ENCODE peak calls at places on chromosomes 1 and 21, in eight cellular contexts. E is AG10803, C is ovary, B is GM12865, Z is heart left ventricle, M is transverse colon, D is choroid plexus epithelial cell, G is lower leg skin. I is an unnamed sample.

GRCh38 chr1:159208460-159208825 is 3.8 kb downstream of the ACKR1 start:
- DNase-seq in E (no peak), C (no peak), B (no peak), Z (no peak), M (no peak), D (no peak), G (no peak), I (no peak)

GRCh38 chr1:225712391-225712790 is 59.5 kb upstream of the ENAH start:
- DNase-seq in E (peak), C (no peak), B (no peak), Z (no peak), M (no peak), D (peak), G (no peak), I (no peak)

GRCh38 chr1:9145021-9145668 is 16.2 kb upstream of the GPR157 start:
- DNase-seq in E (peak), C (peak), B (peak), Z (no peak), M (no peak), D (peak), G (no peak), I (no peak)

GRCh38 chr1:24964811-24965570 is 34.9 kb upstream of the RUNX3 start:
- DNase-seq in E (peak), C (no peak), B (peak), Z (no peak), M (peak), D (peak), G (no peak), I (no peak)

GRCh38 chr1:116878804-116879477 is 30.8 kb upstream of the PTGFRN start:
- DNase-seq in E (peak), C (no peak), B (peak), Z (peak), M (no peak), D (peak), G (peak), I (no peak)

GRCh38 chr1:13730751-13731482 is 30.9 kb downstream of the PRDM2 start:
- DNase-seq in E (peak), C (no peak), B (peak), Z (peak), M (peak), D (peak), G (peak), I (no peak)

GRCh38 chr1:109906160-109906838 is 4.3 kb upstream of the CSF1 start:
- DNase-seq in E (no peak), C (no peak), B (peak), Z (no peak), M (no peak), D (no peak), G (no peak), I (no peak)

GRCh38 chr1:147794570-147794969 is 34.2 kb upstream of the GJA5 start:
- DNase-seq in E (no peak), C (no peak), B (no peak), Z (peak), M (no peak), D (no peak), G (no peak), I (no peak)

GRCh38 chr21:45939521-45940045 is 42.0 kb upstream of the COL6A1 start:
- DNase-seq in E (no peak), C (no peak), B (no peak), Z (no peak), M (no peak), D (no peak), G (no peak), I (no peak)

GRCh38 chr1:179883739-179884138 is 1.7 kb downstream of the TOR1AIP1 start:
- DNase-seq in E (no peak), C (no peak), B (peak), Z (no peak), M (no peak), D (no peak), G (no peak), I (no peak)

GRCh38 chr1:89273324-89273778 is 691 bp upstream of the GBP5 start:
- DNase-seq in E (no peak), C (no peak), B (no peak), Z (no peak), M (no peak), D (no peak), G (no peak), I (no peak)

GRCh38 chr1:47992720-47993119 is 4.5 kb downstream of the TRABD2B start:
- DNase-seq in E (peak), C (no peak), B (no peak), Z (peak), M (no peak), D (peak), G (peak), I (no peak)

GRCh38 chr1:158646465-158646864 is 40.0 kb downstream of the SPTA1 start:
- DNase-seq in E (no peak), C (no peak), B (no peak), Z (no peak), M (no peak), D (no peak), G (no peak), I (no peak)

GRCh38 chr1:222420621-222421020 is 127.3 kb downstream of the HHIPL2 start:
- DNase-seq in E (no peak), C (no peak), B (peak), Z (no peak), M (no peak), D (no peak), G (no peak), I (no peak)

GRCh38 chr1:203906932-203907331 is 45.5 kb downstream of the SNRPE start:
- DNase-seq in E (peak), C (no peak), B (no peak), Z (no peak), M (no peak), D (peak), G (no peak), I (peak)

GRCh38 chr1:9490605-9491339 is 48.5 kb upstream of the SLC25A33 start:
- DNase-seq in E (peak), C (peak), B (peak), Z (peak), M (peak), D (peak), G (peak), I (peak)

GRCh38 chr1:44239961-44240371 is 26.7 kb downstream of the DMAP1 start:
- DNase-seq in E (no peak), C (no peak), B (no peak), Z (peak), M (peak), D (peak), G (no peak), I (no peak)

GRCh38 chr1:19009126-19009881 is 52.8 kb upstream of the IFFO2 start:
- DNase-seq in E (no peak), C (no peak), B (no peak), Z (no peak), M (no peak), D (no peak), G (peak), I (no peak)

GRCh38 chr1:7520496-7520895 is 250.6 kb upstream of the VAMP3 start:
- DNase-seq in E (no peak), C (no peak), B (no peak), Z (no peak), M (no peak), D (no peak), G (no peak), I (no peak)

GRCh38 chr1:204130989-204131892 is 20.6 kb downstream of the ETNK2 start:
- DNase-seq in E (peak), C (peak), B (no peak), Z (no peak), M (no peak), D (peak), G (no peak), I (peak)

GRCh38 chr21:43991447-43991991 is 20.6 kb upstream of the TRAPPC10 start:
- DNase-seq in E (no peak), C (peak), B (no peak), Z (no peak), M (no peak), D (no peak), G (no peak), I (no peak)

GRCh38 chr1:87077959-87078673 is 163.7 kb downstream of the HS2ST1 start:
- DNase-seq in E (no peak), C (no peak), B (peak), Z (no peak), M (no peak), D (no peak), G (no peak), I (no peak)

GRCh38 chr1:241485554-241485992 is 34.0 kb downstream of the FH start:
- DNase-seq in E (peak), C (no peak), B (peak), Z (no peak), M (no peak), D (peak), G (no peak), I (no peak)

GRCh38 chr1:30855686-30856259 is 52.8 kb downstream of the SDC3 start:
- DNase-seq in E (no peak), C (no peak), B (no peak), Z (no peak), M (no peak), D (no peak), G (no peak), I (no peak)

GRCh38 chr1:205440476-205441317 is 15.1 kb downstream of the BLACAT1 start:
- DNase-seq in E (no peak), C (peak), B (peak), Z (peak), M (peak), D (peak), G (no peak), I (no peak)

GRCh38 chr1:147267711-147268110 is 25.2 kb downstream of the CHD1L start:
- DNase-seq in E (no peak), C (no peak), B (no peak), Z (no peak), M (no peak), D (no peak), G (no peak), I (no peak)

GRCh38 chr1:225754940-225755635 is 22.5 kb upstream of the SRP9 start:
- DNase-seq in E (peak), C (peak), B (no peak), Z (peak), M (peak), D (peak), G (no peak), I (peak)

GRCh38 chr21:26169611-26170470 is 729 bp downstream of the APP start:
- DNase-seq in E (peak), C (peak), B (peak), Z (peak), M (peak), D (peak), G (peak), I (no peak)

GRCh38 chr1:24111998-24112380 is at the start of gene MYOM3:
- DNase-seq in E (peak), C (peak), B (no peak), Z (peak), M (no peak), D (no peak), G (no peak), I (no peak)

GRCh38 chr21:34743831-34744230 is 75.0 kb downstream of the CLIC6 start:
- DNase-seq in E (peak), C (no peak), B (no peak), Z (peak), M (peak), D (peak), G (peak), I (peak)

GRCh38 chr1:46084553-46085448 is 47.6 kb downstream of the PIK3R3 start:
- DNase-seq in E (peak), C (no peak), B (no peak), Z (no peak), M (no peak), D (peak), G (no peak), I (peak)

GRCh38 chr1:84698151-84698651 is 7.9 kb upstream of the SSX2IP start:
- DNase-seq in E (peak), C (no peak), B (no peak), Z (no peak), M (no peak), D (peak), G (no peak), I (peak)

GRCh38 chr1:244316986-244317655 is 134.6 kb downstream of the ADSS2 start:
- DNase-seq in E (no peak), C (no peak), B (no peak), Z (no peak), M (no peak), D (no peak), G (peak), I (no peak)

GRCh38 chr1:213683529-213683928 is 304.2 kb upstream of the PROX1 start:
- DNase-seq in E (no peak), C (no peak), B (no peak), Z (no peak), M (peak), D (no peak), G (no peak), I (no peak)

GRCh38 chr21:17441370-17441769 is 71.5 kb upstream of the CXADR start:
- DNase-seq in E (no peak), C (no peak), B (no peak), Z (no peak), M (peak), D (peak), G (no peak), I (no peak)

GRCh38 chr1:32896451-32896850 is 4.7 kb downstream of the TMEM54 start:
- DNase-seq in E (no peak), C (no peak), B (no peak), Z (no peak), M (no peak), D (no peak), G (no peak), I (no peak)

GRCh38 chr1:12438349-12438924 is 179.6 kb downstream of the DHRS3 start:
- DNase-seq in E (peak), C (no peak), B (peak), Z (no peak), M (no peak), D (peak), G (no peak), I (no peak)

GRCh38 chr1:178745260-178745659 is 20.2 kb downstream of the RALGPS2 start:
- DNase-seq in E (no peak), C (no peak), B (no peak), Z (no peak), M (no peak), D (no peak), G (no peak), I (no peak)

GRCh38 chr1:115507256-115507589 is 134.5 kb upstream of the VANGL1 start:
- DNase-seq in E (peak), C (peak), B (peak), Z (no peak), M (no peak), D (peak), G (no peak), I (no peak)

GRCh38 chr1:10693152-10693496 is 103.3 kb downstream of the CASZ1 start:
- DNase-seq in E (no peak), C (no peak), B (no peak), Z (no peak), M (no peak), D (no peak), G (no peak), I (no peak)
- H3K4me3 ChIP-seq in E (no peak), C (peak), B (peak), Z (peak), M (peak), D (no peak), G (peak), I (no peak)

DNA sequence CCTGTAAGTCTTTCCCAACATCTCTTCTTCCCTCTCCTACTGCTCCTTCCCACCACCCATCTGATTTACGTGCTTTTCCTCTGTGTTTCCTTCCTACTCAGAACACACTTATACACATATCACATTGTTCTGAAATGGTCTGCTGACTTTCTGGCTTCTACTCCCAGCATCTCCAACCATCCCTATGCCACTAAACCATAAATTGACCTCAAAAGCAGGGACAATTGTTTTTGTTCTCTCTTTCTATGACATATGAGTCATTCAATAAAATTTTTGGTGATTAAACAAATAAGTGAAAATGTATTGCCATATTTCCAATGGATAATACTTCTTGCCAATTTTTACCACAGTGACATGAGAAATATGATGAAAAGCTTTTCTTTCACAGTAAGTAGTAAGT is 8.2 kb downstream of the GOLPH3L start:
- DNase-seq in E (no peak), C (no peak), B (no peak), Z (no peak), M (no peak), D (no peak), G (no peak), I (no peak)
- TF ChIP-seq CTCF in E (no peak), C (no peak), B (no peak), Z (no peak), M (no peak), D (no peak), G (no peak), I (no peak)

DNA sequence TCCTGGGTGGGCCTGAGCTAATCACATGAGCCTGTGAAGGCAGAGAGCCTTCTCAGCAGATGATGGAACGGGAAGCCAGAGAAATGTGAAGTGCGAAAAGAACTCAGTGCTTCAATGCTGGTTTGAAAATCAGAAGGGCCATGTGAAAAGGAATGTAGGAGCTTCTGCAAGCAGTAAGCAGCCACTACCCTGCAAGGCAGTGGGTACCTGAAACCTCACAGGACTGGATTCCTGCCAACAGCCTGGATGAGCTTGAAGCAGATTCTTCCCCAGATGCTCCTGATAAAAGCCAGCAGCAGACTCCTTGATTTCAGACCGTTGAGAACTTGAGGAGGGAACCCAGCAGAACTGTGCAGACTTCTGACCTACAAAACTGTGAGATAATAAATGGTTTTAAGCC is 158.6 kb downstream of the SYT2 start:
- DNase-seq in E (no peak), C (no peak), B (no peak), Z (no peak), M (peak), D (peak), G (no peak), I (no peak)
- H3K4me3 ChIP-seq in E (no peak), C (no peak), B (no peak), Z (no peak), M (no peak), D (no peak), G (no peak), I (no peak)

DNA sequence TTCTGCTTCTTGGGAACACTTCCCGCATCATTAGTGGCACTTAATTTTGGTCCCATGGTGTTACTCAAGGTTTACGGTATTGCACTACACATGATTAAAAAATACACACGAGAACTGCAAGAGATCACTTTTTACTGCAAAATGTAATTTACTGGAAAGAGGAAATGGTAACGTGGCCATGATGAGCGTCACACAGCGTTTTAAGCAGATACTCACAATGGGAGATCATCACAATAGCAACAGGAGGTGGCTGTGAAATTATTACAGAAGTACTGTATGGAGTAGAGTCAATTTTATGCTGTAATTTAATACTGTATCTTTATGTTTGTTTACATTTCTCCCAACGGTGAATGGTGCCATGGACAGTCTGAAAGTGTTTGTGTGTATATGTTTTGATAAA is 1510.3 kb downstream of the AMY1C start:
- DNase-seq in E (no peak), C (no peak), B (no peak), Z (no peak), M (no peak), D (no peak), G (no peak), I (no peak)
- TF ChIP-seq CTCF in E (no peak), C (no peak), B (no peak), Z (no peak), M (no peak), D (no peak), G (no peak), I (no peak)

GRCh38 chr1:196655494-196655893 is 3.7 kb downstream of the CFH start:
- DNase-seq in E (no peak), C (no peak), B (no peak), Z (no peak), M (no peak), D (no peak), G (no peak), I (no peak)

GRCh38 chr1:196651637-196652215 is at the start of gene CFH:
- DNase-seq in E (peak), C (no peak), B (no peak), Z (peak), M (no peak), D (peak), G (no peak), I (peak)

GRCh38 chr1:196651079-196651478 is 764 bp upstream of the CFH start:
- DNase-seq in E (no peak), C (no peak), B (no peak), Z (no peak), M (no peak), D (no peak), G (no peak), I (no peak)

GRCh38 chr1:196654271-196654670 is 2.4 kb downstream of the CFH start:
- DNase-seq in E (no peak), C (no peak), B (no peak), Z (no peak), M (no peak), D (no peak), G (no peak), I (no peak)

DNA sequence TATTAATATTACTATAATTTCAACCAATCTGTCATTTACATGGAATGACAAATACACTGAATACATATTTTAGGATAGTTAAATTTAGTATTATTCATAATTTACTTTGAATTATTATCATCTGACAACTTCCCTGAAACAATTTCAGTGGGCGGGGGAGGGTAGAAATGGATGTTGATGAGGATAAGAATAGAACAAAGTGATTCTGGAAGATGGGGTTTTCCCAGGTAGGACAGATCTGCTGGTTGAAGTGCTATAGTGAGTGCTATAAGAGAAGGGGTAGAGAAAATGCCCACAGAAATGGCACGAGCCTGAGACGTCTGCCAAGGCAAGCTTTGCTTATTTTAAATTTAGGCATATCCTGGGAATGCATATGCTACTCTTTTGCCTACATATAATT is 3.2 kb downstream of the CFH start:
- DNase-seq in E (no peak), C (no peak), B (no peak), Z (no peak), M (no peak), D (no peak), G (no peak), I (no peak)
- H3K4me3 ChIP-seq in E (no peak), C (peak), B (no peak), Z (peak), M (no peak), D (peak), G (no peak), I (no peak)

DNA sequence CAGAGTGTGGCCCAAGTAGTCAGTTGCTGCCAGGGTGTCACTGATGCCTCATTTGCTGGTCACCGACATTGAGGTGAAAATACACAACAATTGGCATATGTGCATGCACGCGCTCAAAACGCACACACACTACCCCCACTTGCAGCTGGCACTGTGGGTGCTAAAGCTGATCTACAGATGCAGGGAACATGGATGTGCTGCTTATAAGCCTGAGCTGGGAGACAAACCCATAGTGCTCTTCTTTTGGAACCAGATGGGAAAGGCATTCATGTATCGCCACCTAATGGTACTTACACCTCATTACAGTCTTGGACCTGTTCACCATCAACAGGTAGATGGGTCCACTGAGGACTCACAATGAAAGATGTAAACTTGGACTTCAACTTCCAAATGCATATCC is 70.3 kb upstream of the CAMK1G start:
- DNase-seq in E (peak), C (no peak), B (peak), Z (no peak), M (no peak), D (peak), G (no peak), I (no peak)
- TF ChIP-seq CTCF in E (peak), C (no peak), B (peak), Z (peak), M (peak), D (peak), G (no peak), I (peak)

GRCh38 chr1:156434976-156435550 is 65.5 kb downstream of the MEF2D start:
- DNase-seq in E (no peak), C (no peak), B (no peak), Z (no peak), M (no peak), D (no peak), G (no peak), I (no peak)
- H3K4me3 ChIP-seq in E (no peak), C (no peak), B (no peak), Z (no peak), M (peak), D (no peak), G (no peak), I (no peak)